ENCODE peak calls at places on chromosome 3, in four cellular contexts. One of them, this sample, is unnamed.

GRCh38 chr3:59685432-59685831 is 635.6 kb upstream of the CFAP20DC start:
- DNase-seq in GM12878: no peak
- DNase-seq in K562: no peak
- DNase-seq in H1: no peak
- DNase-seq in this sample: no peak

GRCh38 chr3:146222204-146223046 is 28.5 kb downstream of the PLSCR4 start:
- DNase-seq in K562: peak; percentile 5
- DNase-seq in GM12878: no peak
- DNase-seq in H1: peak; percentile 19
- DNase-seq in this sample: peak; percentile 33

GRCh38 chr3:153513236-153513635 is 351.2 kb downstream of the RAP2B start:
- DNase-seq in H1: peak; percentile 5
- DNase-seq in K562: peak; percentile 12
- DNase-seq in GM12878: no peak
- DNase-seq in this sample: no peak

GRCh38 chr3:31009881-31010280 is 115.4 kb upstream of the GADL1 start:
- DNase-seq in H1: no peak
- DNase-seq in K562: no peak
- DNase-seq in GM12878: no peak
- DNase-seq in this sample: no peak

GRCh38 chr3:31213869-31214486 is 318.7 kb upstream of the STT3B start:
- DNase-seq in GM12878: peak; percentile 79
- DNase-seq in K562: no peak
- DNase-seq in H1: no peak
- DNase-seq in this sample: no peak

GRCh38 chr3:178859386-178859785 is 212.2 kb downstream of the ZMAT3 start:
- DNase-seq in GM12878: no peak
- DNase-seq in K562: no peak
- DNase-seq in H1: no peak
- DNase-seq in this sample: no peak

GRCh38 chr3:41212088-41212487 is 12.8 kb downstream of the CTNNB1 start:
- DNase-seq in H1: no peak
- DNase-seq in K562: no peak
- DNase-seq in GM12878: no peak
- DNase-seq in this sample: no peak

GRCh38 chr3:54344601-54345216 is 222.4 kb downstream of the CACNA2D3 start:
- DNase-seq in K562: no peak
- DNase-seq in GM12878: no peak
- DNase-seq in H1: no peak
- DNase-seq in this sample: no peak

GRCh38 chr3:45654344-45654934 is 34.8 kb upstream of the SACM1L start:
- DNase-seq in GM12878: no peak
- DNase-seq in H1: no peak
- DNase-seq in K562: no peak
- DNase-seq in this sample: no peak
- TF ChIP-seq CHD1 in GM12878: no peak
- TF ChIP-seq CHD1 in H1: no peak
- TF ChIP-seq CHD1 in K562: no peak
- TF ChIP-seq CHD1 in this sample: no peak

GRCh38 chr3:107957506-107957905 is 133.3 kb downstream of the CD47 start:
- DNase-seq in K562: no peak
- DNase-seq in H1: no peak
- DNase-seq in GM12878: no peak
- DNase-seq in this sample: no peak
- TF ChIP-seq CHD1 in K562: no peak
- TF ChIP-seq CHD1 in H1: no peak
- TF ChIP-seq CHD1 in GM12878: no peak
- TF ChIP-seq CHD1 in this sample: no peak

DNA sequence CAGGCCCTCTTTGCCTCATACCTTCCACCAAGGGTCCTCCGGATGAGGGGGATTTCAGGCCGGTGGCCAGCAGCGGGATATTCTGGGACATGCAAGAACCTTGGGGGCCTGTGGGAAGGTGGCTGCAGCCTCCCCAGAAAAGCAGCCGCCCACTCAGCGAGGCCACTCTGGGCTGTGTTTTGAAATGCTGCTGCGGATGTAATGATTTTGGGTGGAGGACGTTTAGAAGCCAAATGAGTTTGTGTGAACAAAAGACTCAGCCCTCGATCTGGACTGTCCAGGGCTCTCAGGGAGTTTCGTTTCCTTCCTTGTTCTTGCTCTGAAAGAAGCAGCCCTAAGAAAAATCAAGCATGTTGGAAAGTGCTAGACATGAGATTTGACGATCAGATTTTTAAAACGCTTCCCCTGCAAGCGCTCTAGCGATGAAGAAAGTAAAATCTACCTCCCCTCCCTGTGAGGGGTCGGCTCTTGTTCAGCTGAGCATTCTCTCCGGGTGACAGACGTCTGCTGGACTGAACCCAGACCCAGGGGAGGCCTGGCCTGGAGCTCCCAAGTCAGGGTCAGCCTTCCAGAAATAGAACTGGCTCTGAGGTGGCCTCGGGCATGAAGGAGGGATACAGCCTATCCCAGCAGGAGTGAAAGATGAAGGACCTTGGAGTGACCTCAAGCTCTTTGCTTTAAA is 12.9 kb downstream of the HEG1 start:
- DNase-seq in H1: no peak
- DNase-seq in GM12878: no peak
- DNase-seq in K562: no peak
- DNase-seq in this sample: peak; percentile 50
- TF ChIP-seq CHD1 in H1: no peak
- TF ChIP-seq CHD1 in GM12878: no peak
- TF ChIP-seq CHD1 in K562: no peak
- TF ChIP-seq CHD1 in this sample: no peak

GRCh38 chr3:86056962-86057361 is 934.0 kb downstream of the VGLL3 start:
- DNase-seq in H1: no peak
- DNase-seq in GM12878: no peak
- DNase-seq in K562: no peak
- DNase-seq in this sample: no peak
- TF ChIP-seq CHD1 in H1: no peak
- TF ChIP-seq CHD1 in GM12878: no peak
- TF ChIP-seq CHD1 in K562: no peak
- TF ChIP-seq CHD1 in this sample: no peak

DNA sequence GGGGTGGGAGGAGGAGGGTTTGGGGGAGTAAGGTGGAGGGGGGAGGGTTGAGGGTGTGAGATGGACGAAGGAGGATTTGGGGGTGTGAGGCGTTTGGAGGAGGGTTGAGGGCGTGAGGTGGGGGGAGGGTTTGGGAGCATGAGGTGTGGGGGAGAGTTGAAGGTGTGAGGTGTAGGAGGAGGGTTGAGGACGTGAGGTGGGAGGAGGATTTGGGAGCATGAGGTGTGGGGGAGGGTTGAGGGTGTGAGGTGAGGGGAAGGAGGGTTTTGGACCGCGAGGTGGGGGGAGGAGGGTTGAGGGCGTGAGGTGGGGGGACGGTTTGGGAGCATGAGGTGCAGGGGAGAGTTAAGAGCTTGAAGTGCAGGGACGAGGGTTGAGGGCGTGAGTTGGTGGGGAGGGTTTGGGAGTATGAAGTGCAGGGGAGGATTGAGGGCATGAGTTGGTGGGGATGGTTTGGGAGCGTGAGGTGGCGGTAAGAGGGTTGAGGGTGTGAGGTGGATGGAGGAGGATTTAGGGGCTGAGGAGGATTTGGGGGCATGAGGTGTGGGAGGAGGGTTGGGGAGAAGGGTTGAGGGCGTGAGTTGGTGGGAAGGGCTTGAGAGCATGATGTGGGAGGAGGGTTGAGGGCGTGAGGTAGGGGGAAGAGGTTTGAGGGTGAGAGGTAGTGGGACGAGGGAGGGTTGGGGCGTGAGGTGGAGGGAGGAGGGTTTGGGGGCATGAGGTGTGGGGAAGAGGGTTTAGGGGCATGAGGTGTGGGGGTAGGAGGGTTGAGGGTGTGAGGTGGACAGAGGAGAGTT is 1.2 kb downstream of the MLF1 start:
- DNase-seq in K562: no peak
- DNase-seq in H1: no peak
- DNase-seq in GM12878: no peak
- DNase-seq in this sample: no peak
- TF ChIP-seq CHD1 in K562: no peak
- TF ChIP-seq CHD1 in H1: no peak
- TF ChIP-seq CHD1 in GM12878: no peak
- TF ChIP-seq CHD1 in this sample: no peak

GRCh38 chr3:190492966-190493365 is 20.9 kb upstream of the IL1RAP start:
- DNase-seq in H1: no peak
- DNase-seq in K562: no peak
- DNase-seq in GM12878: no peak
- DNase-seq in this sample: no peak
- TF ChIP-seq CHD1 in H1: no peak
- TF ChIP-seq CHD1 in K562: no peak
- TF ChIP-seq CHD1 in GM12878: no peak
- TF ChIP-seq CHD1 in this sample: no peak